ENCODE peak calls at places on chromosomes 6 and 20, in eight cellular contexts. W is progenitor cell of endocrine pancreas; N is endodermal cell; Y is CD4-positive, alpha-beta T cell; Z is GM13977; X is fibroblast of lung; P is HFFc6; V is cardiac fibroblast. M is an unnamed sample.

GRCh38 chr20:24236204-24236603 is 233.2 kb upstream of the SYNDIG1 start:
- DNase-seq in N (no peak), X (no peak), Y (no peak), W (no peak), V (no peak), Z (no peak), P (no peak), M (no peak)

GRCh38 chr6:170172406-170172805 is 118.5 kb downstream of the DLL1 start:
- DNase-seq in P (no peak), W (no peak), N (no peak), X (no peak), Z (no peak), Y (no peak), V (no peak), M (no peak)

GRCh38 chr20:10034717-10035571 is at the start of gene ANKEF1:
- DNase-seq in Z (peak), P (no peak), V (peak), N (peak), W (peak), X (peak), Y (peak), M (peak)

GRCh38 chr6:134373282-134373922 is 55.5 kb upstream of the SGK1 start:
- DNase-seq in W (no peak), Y (no peak), X (peak), V (peak), P (peak), N (no peak), Z (peak), M (no peak)

GRCh38 chr20:51650685-51651134 is 108.2 kb upstream of the NFATC2 start:
- DNase-seq in V (peak), P (peak), X (peak), W (no peak), Y (no peak), Z (no peak), N (peak), M (no peak)

GRCh38 chr20:43530321-43531090 is 23.0 kb downstream of the L3MBTL1 start:
- DNase-seq in W (no peak), N (no peak), P (no peak), X (no peak), Y (no peak), V (no peak), Z (no peak), M (no peak)

GRCh38 chr6:19369770-19370169 is 467.4 kb upstream of the ID4 start:
- DNase-seq in W (no peak), V (no peak), Z (no peak), X (peak), P (no peak), N (no peak), Y (no peak), M (no peak)

GRCh38 chr6:92292067-92292466 is 1127.3 kb downstream of the EPHA7 start:
- DNase-seq in Y (no peak), W (no peak), X (no peak), P (no peak), Z (no peak), V (no peak), N (no peak), M (no peak)

GRCh38 chr20:21357851-21358250 is 39.5 kb downstream of the NKX2-4 start:
- DNase-seq in Y (no peak), P (no peak), Z (no peak), X (no peak), V (peak), N (no peak), W (no peak), M (no peak)

DNA sequence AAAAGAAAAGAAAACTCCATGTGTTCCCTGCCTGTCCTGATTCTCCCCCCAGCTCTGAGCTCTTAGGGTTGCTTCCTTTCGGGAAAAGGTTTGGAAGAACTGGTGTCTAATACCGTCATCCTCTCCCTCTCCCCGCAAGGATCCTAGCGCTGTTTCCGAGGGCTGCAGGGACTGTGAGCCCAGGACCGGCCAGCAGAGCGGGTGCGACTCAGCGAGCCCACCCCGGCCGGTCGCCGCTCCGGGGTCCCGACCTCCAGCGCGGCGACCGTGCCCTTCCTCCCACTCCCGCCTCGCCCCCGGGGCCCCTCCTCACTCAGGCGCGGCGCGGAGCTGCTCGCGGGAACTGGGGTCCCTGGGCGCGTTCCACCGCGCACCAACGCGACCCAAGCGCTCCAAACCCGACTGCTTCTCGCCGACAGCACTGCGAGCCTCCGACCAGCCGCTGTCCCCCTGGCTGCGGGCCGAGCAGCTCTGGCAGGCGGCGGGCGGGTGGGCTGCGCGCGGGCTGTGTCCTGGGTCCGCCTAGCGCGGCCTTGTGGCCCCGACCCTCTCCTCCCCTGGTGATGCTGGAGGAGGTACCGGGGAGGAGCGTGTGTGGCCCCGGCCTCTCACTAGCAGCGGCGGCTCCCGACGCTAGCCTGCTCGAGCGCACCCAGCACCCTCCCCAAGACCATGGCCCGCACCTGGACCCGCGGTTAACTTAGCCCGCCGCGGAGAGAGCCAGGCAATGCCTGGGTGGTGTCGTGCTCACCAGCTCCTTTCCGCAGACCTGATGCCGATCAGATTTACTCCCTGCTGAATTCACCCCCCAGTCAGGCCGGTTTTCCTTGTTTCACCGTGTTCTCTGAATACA is at the start of gene PLA2G7:
- DNase-seq in P (no peak), X (peak), V (no peak), N (peak), Y (no peak), Z (no peak), W (peak), M (no peak)
- TF ChIP-seq CTCF in P (no peak), X (no peak), V (no peak), N (peak), Y (no peak), Z (no peak), W (peak), M (no peak)

DNA sequence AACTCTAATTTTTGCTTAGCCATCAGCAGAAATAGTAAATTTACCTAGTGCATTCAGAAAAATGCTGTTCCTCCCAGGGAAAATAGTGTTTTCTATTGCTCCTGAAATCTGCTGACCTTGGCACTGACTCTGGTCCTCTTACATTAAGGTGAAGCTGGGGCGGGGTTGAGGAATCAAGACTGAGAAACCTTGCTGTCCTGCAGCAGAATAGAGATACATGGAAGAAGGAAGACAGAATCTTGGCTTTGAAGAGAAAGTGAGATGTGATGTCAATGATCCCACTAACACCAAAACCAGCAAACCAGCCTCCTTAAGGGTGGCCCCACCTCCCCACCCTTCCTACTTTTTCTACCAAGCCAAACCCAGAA is 840 bp upstream of the LY86 start:
- DNase-seq in X (no peak), Z (no peak), Y (no peak), W (no peak), V (no peak), P (no peak), N (no peak), M (no peak)
- TF ChIP-seq CTCF in X (no peak), Z (no peak), Y (no peak), W (no peak), V (no peak), P (no peak), N (no peak), M (no peak)

DNA sequence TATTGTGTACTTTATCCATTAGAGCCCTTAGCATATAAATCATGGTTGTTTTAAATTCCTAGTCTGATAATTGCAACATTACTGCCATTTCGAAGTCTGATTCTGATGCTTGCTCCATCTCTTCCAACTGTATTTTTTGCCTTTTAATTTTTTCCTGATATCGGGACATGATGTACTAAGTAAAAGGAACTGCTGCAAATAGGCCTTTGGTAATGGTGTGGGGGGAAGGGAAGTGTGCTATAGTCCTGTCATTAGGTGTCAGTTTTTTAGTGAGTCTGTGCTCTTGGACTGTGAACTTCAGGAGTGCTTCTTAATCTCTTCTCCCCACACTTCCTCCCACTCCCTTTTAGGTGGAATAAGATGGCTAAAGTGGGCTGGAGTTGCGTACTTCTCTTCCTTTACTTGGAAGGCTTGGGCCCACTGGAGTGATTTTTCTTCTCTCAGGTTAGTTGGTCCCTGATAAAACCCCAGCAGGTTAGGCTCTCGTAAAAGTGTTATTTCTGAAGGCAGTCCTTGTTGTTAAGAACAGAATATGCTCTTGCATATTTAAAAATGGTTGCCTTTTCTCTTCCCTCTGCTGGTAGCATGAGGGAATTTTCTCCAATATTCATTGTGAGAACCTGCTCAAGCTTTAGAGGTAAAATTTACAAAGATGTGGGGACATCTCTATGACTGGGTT is 18.1 kb downstream of the STXBP5 start:
- DNase-seq in V (peak), X (peak), Y (no peak), N (peak), P (peak), Z (no peak), W (no peak), M (no peak)
- TF ChIP-seq CTCF in V (peak), X (peak), Y (peak), N (peak), P (peak), Z (peak), W (peak), M (no peak)

DNA sequence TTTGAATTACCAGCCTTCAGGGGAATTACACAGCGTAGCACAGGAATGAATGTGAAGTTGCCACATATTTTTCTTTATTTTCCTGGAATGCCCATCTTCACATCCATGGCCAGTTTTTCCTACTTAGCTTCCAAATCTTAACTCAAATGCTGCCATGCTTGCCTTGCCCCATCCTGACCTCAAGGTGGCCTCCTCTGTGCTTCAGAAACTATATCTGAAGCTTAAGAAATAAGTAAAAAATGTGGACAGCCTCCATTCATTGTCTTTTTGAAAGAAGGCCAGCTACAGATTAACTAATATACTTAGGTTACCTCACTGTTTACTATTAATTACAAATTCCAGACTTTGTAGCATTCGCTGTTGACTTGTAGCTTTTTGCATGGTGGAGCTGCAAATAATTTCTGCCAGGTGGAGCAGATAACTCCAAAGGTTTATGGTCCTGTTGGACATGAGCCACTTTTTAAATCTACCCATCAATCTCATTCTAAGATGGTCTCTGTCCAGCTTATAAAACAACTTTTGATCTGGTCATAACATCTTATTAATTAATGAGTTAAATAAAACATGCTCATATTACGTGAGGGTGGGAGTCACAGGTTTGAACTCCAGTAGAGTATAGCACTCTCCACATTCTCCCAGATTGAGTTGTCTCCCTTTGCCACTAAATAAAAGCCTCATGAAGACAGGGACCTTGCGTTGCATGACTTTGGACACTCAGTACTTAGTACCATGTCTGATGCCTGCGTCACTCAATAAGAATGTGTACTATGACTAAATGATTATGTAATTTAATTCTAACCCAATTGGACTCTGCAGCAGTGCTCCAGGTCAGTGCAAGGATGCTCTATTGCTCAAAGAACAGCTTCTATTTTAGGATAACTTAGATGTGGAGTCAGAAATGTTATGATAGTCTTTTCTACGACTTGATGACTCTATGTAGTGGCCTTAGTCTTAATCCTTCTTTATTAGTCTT is 678.6 kb upstream of the CITED2 start:
- DNase-seq in Z (peak), N (peak), Y (no peak), W (no peak), P (peak), V (peak), X (peak), M (no peak)
- TF ChIP-seq CTCF in Z (peak), N (peak), Y (no peak), W (peak), P (peak), V (peak), X (peak), M (no peak)

GRCh38 chr6:83613378-83613777 is 95.5 kb downstream of the SNAP91 start:
- DNase-seq in W (no peak), Z (no peak), N (no peak), Y (no peak), V (no peak), P (no peak), X (peak), M (no peak)
- TF ChIP-seq CTCF in W (no peak), Z (no peak), N (no peak), Y (no peak), V (no peak), P (no peak), X (no peak), M (no peak)

GRCh38 chr6:142551145-142551811 is 249.5 kb downstream of the ADGRG6 start:
- DNase-seq in N (peak), P (peak), W (no peak), V (no peak), Y (peak), X (peak), Z (no peak), M (no peak)
- TF ChIP-seq CTCF in N (no peak), P (peak), W (no peak), V (peak), Y (no peak), X (no peak), Z (no peak), M (no peak)

DNA sequence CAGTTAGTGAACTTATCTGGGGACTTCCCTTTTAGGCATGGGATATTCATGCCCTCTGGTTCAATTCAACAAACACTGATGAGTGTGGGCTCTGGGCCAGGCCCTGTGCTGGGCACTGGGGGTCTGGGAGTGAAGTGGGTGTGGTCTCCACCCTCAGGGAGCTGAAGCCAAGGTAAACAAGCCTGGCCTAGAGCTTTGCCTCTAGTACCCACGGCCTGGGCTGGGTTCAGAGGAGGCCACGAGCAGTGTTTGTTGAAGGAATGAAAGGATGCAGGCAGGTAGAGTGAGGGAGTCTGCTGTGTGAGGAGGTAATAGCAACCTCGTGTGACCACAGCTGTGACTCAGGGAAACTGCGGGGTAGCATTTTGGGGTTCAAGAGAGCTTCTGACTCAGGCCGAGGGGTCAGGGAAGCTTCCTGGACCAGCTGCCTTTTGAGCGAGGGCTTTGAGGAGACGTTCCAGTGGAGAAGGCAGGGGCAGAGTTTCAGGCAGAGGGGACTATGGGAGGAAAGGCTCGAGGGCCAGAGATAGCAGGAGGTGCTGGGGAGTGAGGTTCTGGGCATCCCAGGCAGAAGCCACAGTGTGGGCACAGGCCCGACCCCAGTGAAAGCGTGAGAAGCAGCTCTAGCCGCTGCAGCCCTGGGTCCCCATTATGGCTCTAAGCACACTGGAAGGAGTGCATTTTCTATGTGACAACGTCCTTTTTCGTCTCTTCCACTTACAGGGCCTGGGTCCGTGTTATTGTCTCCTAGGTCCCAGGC is 5.6 kb downstream of the MYLK2 start:
- DNase-seq in W (no peak), P (no peak), V (no peak), Z (no peak), N (no peak), Y (no peak), X (no peak), M (no peak)
- TF ChIP-seq CTCF in W (no peak), P (no peak), V (no peak), Z (no peak), N (no peak), Y (no peak), X (no peak), M (no peak)

GRCh38 chr6:49923826-49924225 is 40.1 kb downstream of the DEFB114 start:
- DNase-seq in V (no peak), N (peak), P (no peak), Z (no peak), W (no peak), X (no peak), Y (no peak), M (no peak)
- TF ChIP-seq CTCF in V (no peak), N (no peak), P (no peak), Z (peak), W (no peak), X (no peak), Y (no peak), M (no peak)

DNA sequence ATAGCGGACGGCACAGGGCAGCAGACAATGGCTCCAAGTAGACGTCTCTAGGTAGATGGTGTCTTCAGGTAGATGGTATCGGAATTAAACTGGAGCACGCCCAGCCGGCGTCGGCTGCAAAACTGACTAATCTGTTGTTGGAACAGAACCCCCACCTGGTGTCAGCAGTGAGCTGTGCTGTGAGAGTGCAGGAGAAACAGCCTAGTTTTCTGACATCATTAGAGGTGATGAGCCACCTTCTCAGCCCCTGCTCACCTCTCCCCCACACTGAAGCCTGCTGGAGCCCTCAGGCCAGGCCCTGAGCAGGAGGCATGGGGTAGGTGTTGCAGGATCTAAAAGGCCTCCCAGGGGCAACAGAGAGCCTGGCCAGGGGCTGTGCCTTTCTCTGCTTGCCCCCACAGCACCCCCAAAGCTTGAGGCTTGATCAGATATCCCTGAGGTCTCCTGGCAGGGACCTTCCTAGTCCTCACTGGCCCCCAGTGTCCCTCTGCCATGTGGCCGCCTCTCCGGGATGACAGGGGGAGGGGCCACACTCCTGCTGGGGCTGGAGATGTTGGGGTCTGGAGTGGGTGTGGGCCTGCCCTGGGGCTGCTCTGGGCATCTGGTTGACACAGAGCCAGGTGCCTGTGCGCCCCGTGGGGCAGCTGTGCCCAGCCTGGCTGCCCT is 6.9 kb upstream of the HELZ2 start:
- DNase-seq in X (peak), V (peak), W (no peak), N (peak), P (peak), Z (peak), Y (peak), M (no peak)
- TF ChIP-seq CTCF in X (peak), V (peak), W (peak), N (peak), P (peak), Z (peak), Y (peak), M (no peak)

M was measured in activated B cell treated with CpG ODN at 0.5 μM for 24 hours.